ENCODE peak calls at places on chromosomes 1 and 21, in four cellular contexts. V, R, M and B are unnamed samples.

GRCh38 chr1:60947367-60947766 is 135.0 kb upstream of the NFIA start:
- DNase-seq in R (no peak), M (no peak), V (no peak), B (no peak)

GRCh38 chr1:235199441-235199840 is 38.4 kb upstream of the RBM34 start:
- DNase-seq in M (no peak), V (peak; percentile 7), R (no peak), B (no peak)

GRCh38 chr1:183870351-183871077 is 65.6 kb downstream of the RGL1 start:
- DNase-seq in R (peak; percentile 34), M (no peak), V (peak; percentile 4), B (no peak)

GRCh38 chr1:7863756-7864328 is 11.0 kb upstream of the UTS2 start:
- DNase-seq in V (no peak), M (no peak), R (no peak), B (no peak)

GRCh38 chr1:1370771-1371300 is 4.2 kb downstream of the AURKAIP1 start:
- DNase-seq in R (no peak), V (no peak), M (no peak), B (no peak)

GRCh38 chr1:150161747-150162581 is 12.2 kb downstream of the PLEKHO1 start:
- DNase-seq in V (no peak), M (no peak), R (no peak), B (no peak)

GRCh38 chr1:11873395-11873794 is 14.7 kb upstream of the NPPB start:
- DNase-seq in R (no peak), V (no peak), M (no peak), B (no peak)

GRCh38 chr1:47569681-47570470 is 132.0 kb downstream of the FOXD2 start:
- DNase-seq in V (peak; percentile 97), R (peak; percentile 59), M (peak; percentile 85), B (no peak)

GRCh38 chr1:67674260-67675011 is 10.6 kb upstream of the GADD45A start:
- DNase-seq in M (no peak), V (no peak), R (no peak), B (peak; percentile 29)

GRCh38 chr1:41343790-41344679 is 17.2 kb upstream of the FOXO6 start:
- DNase-seq in M (no peak), V (no peak), R (no peak), B (no peak)

GRCh38 chr1:4693891-4694290 is 39.5 kb downstream of the AJAP1 start:
- DNase-seq in M (no peak), R (no peak), V (no peak), B (no peak)

GRCh38 chr1:45243476-45244343 is 37.3 kb upstream of the ZSWIM5 start:
- DNase-seq in V (peak; percentile 21), M (no peak), R (no peak), B (no peak)

GRCh38 chr1:53361541-53361961 is 33.7 kb upstream of the LRP8 start:
- DNase-seq in R (no peak), V (no peak), M (no peak), B (no peak)

GRCh38 chr21:39156024-39156423 is 27.2 kb downstream of the PSMG1 start:
- DNase-seq in M (no peak), V (no peak), R (no peak), B (no peak)

GRCh38 chr21:39150316-39150715 is 32.9 kb downstream of the PSMG1 start:
- DNase-seq in V (no peak), M (no peak), R (no peak), B (no peak)

GRCh38 chr21:39153842-39154241 is 29.4 kb downstream of the PSMG1 start:
- DNase-seq in M (no peak), V (no peak), R (no peak), B (no peak)

GRCh38 chr21:39155578-39155977 is 27.7 kb downstream of the PSMG1 start:
- DNase-seq in V (no peak), M (no peak), R (no peak), B (no peak)

DNA sequence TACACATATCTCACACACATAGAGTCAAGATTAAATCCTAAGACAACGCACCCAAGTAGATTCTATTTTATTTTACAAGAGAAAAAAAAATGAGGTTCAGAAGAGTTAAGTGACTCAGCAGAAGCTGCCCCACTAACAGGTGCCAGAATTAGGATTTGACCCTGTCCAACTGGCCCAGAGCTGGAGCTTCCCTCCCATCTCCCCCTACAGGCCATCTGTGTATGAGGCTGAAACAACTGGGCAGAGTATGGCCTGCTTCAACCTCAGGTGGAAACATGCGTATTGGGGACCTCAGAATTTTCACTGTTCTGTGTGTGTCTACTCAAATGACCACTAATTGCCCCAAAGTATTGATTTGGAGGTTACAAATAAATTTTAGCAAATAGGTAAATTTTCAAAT is 29.9 kb downstream of the PSMG1 start:
- DNase-seq in V (no peak), R (no peak), M (no peak), B (no peak)
- TF ChIP-seq CTCF in V (peak; percentile 74), R (no peak), M (peak; percentile 48), B (peak; percentile 37)

GRCh38 chr1:100671604-100672003 is 47.9 kb upstream of the VCAM1 start:
- DNase-seq in M (no peak), V (no peak), R (no peak), B (no peak)
- TF ChIP-seq CTCF in M (no peak), V (no peak), R (no peak), B (no peak)

GRCh38 chr21:41933259-41934079 is 20.3 kb downstream of the C2CD2 start:
- DNase-seq in M (no peak), V (peak; percentile 45), R (no peak), B (no peak)
- TF ChIP-seq CTCF in M (no peak), V (peak; percentile 77), R (no peak), B (no peak)

GRCh38 chr1:110638062-110638461 is 31.9 kb upstream of the KCNA2 start:
- DNase-seq in R (no peak), V (no peak), M (no peak), B (no peak)
- TF ChIP-seq CTCF in R (no peak), V (no peak), M (no peak), B (no peak)

GRCh38 chr1:20216574-20216973 is 30.3 kb upstream of the PLA2G2C start:
- DNase-seq in R (peak; percentile 36), M (no peak), V (peak; percentile 2), B (no peak)
- TF ChIP-seq CTCF in R (peak; percentile 51), M (peak; percentile 18), V (peak; percentile 54), B (peak; percentile 14)

GRCh38 chr1:175824079-175824478 is 80.7 kb upstream of the TNR start:
- DNase-seq in M (no peak), R (no peak), V (no peak), B (peak; percentile 10)
- TF ChIP-seq CTCF in M (no peak), R (no peak), V (peak; percentile 14), B (no peak)

GRCh38 chr1:169106095-169106920 is at the start of gene ATP1B1:
- DNase-seq in M (no peak), V (peak; percentile 71), R (peak; percentile 92), B (peak; percentile 94)
- TF ChIP-seq CTCF in M (peak; percentile 50), V (peak; percentile 91), R (peak; percentile 53), B (peak; percentile 8)

DNA sequence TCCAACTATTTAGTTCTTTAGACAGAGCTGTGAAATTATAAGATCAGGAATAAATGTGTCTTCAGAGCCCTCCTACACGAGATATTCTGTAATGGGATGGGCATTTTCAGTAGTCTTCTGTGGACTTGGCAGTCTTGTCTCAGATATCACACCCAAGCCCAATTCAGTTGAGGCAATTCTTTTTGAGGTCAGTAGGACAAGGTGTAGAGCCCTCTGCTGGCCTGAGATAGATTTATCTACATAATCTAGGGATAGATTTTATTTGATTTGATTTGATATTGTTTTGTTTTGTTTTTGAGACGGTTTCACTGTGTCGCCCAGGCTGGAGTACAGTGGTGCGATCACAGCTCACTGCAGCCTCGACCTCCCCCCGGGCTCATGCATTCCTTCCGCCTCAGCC is 77.5 kb downstream of the FMN2 start:
- DNase-seq in R (no peak), M (no peak), V (peak; percentile 32), B (no peak)
- TF ChIP-seq CTCF in R (no peak), M (no peak), V (peak; percentile 66), B (no peak)

DNA sequence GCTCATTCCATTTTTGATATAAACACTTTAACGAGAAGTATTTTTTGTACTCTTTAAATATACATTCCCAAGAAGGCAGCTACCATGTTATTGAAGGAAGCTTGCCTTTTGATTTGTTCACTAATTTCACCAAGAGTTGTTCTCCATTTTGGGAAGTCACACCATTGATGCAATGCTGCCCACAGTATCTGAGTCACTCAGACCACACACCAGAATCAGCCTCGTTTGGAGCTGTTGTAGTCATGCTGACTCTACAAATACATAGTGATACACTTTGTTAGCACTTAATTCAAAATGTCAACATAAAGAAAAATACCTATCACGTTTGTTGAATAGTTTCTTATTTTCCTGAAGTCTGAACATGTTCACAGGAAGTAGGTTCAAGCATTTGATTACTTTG is 78.7 kb downstream of the PAPPA2 start:
- DNase-seq in M (no peak), V (no peak), R (no peak), B (no peak)
- TF ChIP-seq CTCF in M (no peak), V (no peak), R (no peak), B (no peak)

GRCh38 chr1:18883079-18883478 is 19.3 kb downstream of the ALDH4A1 start:
- DNase-seq in R (no peak), M (no peak), V (no peak), B (no peak)

GRCh38 chr1:18885311-18886002 is 16.9 kb downstream of the ALDH4A1 start:
- DNase-seq in V (no peak), M (no peak), R (no peak), B (no peak)

GRCh38 chr1:18883636-18884418 is 18.5 kb downstream of the ALDH4A1 start:
- DNase-seq in V (peak; percentile 50), M (no peak), R (peak; percentile 67), B (peak; percentile 89)

GRCh38 chr1:18884727-18885126 is 17.6 kb downstream of the ALDH4A1 start:
- DNase-seq in V (no peak), M (no peak), R (no peak), B (no peak)

GRCh38 chr1:18884419-18884717 is 18.0 kb downstream of the ALDH4A1 start:
- DNase-seq in M (no peak), V (no peak), R (no peak), B (no peak)
- TF ChIP-seq CTCF in M (no peak), V (peak; percentile 67), R (peak; percentile 27), B (peak; percentile 12)